ENCODE peak calls at places on chromosomes 4 and X, in nine cellular contexts. Y is ovary, R is astrocyte of the spinal cord, D is dorsolateral prefrontal cortex, J is fibroblast of mammary gland, G is choroid plexus epithelial cell, V is A549, A is stomach, N is fibroblast of villous mesenchyme. Q is an unnamed sample.

GRCh38 chr4:58192217-58192616 is 1082.0 kb upstream of the IGFBP7 start:
- DNase-seq in R (no peak), V (no peak), G (no peak), Y (no peak), J (no peak), N (no peak), D (no peak), A (no peak), Q (no peak)

GRCh38 chr4:39062094-39062493 is at the start of gene KLHL5:
- DNase-seq in G (peak; percentile 43), A (no peak), J (peak; percentile 21), D (no peak), N (peak; percentile 15), V (no peak), R (peak; percentile 41), Y (no peak), Q (no peak)

GRCh38 chr4:86685401-86685800 is 91.3 kb downstream of the PTPN13 start:
- DNase-seq in G (peak; percentile 79), N (peak; percentile 61), A (no peak), J (peak; percentile 45), V (no peak), D (no peak), R (no peak), Y (no peak), Q (peak; percentile 94)

GRCh38 chr4:85979276-85979675 is 380.6 kb downstream of the MAPK10 start:
- DNase-seq in R (no peak), J (no peak), Y (no peak), A (no peak), D (no peak), V (no peak), N (no peak), G (no peak), Q (no peak)

GRCh38 chr4:187602339-187603092 is 393.1 kb upstream of the ZFP42 start:
- DNase-seq in J (peak; percentile 54), Y (no peak), D (no peak), G (peak; percentile 27), R (peak; percentile 58), V (no peak), N (peak; percentile 15), A (no peak), Q (peak; percentile 60)

GRCh38 chr4:146436423-146437162 is 85.1 kb downstream of the SLC10A7 start:
- DNase-seq in N (peak; percentile 19), Y (no peak), D (no peak), A (no peak), G (peak; percentile 26), J (peak; percentile 55), V (no peak), R (peak; percentile 3), Q (no peak)

GRCh38 chr4:119124314-119124713 is 11.3 kb upstream of the MYOZ2 start:
- DNase-seq in Y (no peak), R (no peak), V (no peak), J (peak; percentile 48), A (peak; percentile 40), D (no peak), N (peak; percentile 87), G (peak; percentile 58), Q (peak; percentile 49)

GRCh38 chr4:160848901-160849735 is 1314.7 kb downstream of the FSTL5 start:
- DNase-seq in N (no peak), Y (no peak), J (no peak), V (no peak), R (peak; percentile 56), D (no peak), A (no peak), G (peak; percentile 38), Q (peak; percentile 1)

GRCh38 chr4:102169345-102169744 is 175.9 kb downstream of the SLC39A8 start:
- DNase-seq in Y (no peak), V (no peak), N (no peak), A (no peak), R (peak; percentile 25), D (peak; percentile 38), J (no peak), G (peak; percentile 26), Q (peak; percentile 33)

GRCh38 chr4:13546855-13547562 is 2.7 kb upstream of the NKX3-2 start:
- DNase-seq in G (no peak), A (no peak), V (no peak), R (no peak), J (no peak), D (no peak), Y (no peak), N (no peak), Q (no peak)

GRCh38 chrX:42149786-42150185 is 226.4 kb upstream of the CASK start:
- DNase-seq in N (peak; percentile 49), A (no peak), J (peak; percentile 3), D (no peak), R (no peak), G (peak; percentile 50), Y (no peak), V (no peak), Q (peak; percentile 49)

GRCh38 chr4:147299205-147299604 is 181.7 kb upstream of the EDNRA start:
- DNase-seq in J (no peak), G (peak; percentile 36), R (peak; percentile 25), N (no peak), V (no peak), A (no peak), Y (no peak), D (no peak), Q (no peak)

GRCh38 chr4:93710101-93710846 is 118.3 kb upstream of the ATOH1 start:
- DNase-seq in J (no peak), V (no peak), D (no peak), A (no peak), G (no peak), R (no peak), N (no peak), Y (no peak), Q (no peak)

GRCh38 chr4:73978886-73979285 is 2.9 kb downstream of the PF4 start:
- DNase-seq in G (peak; percentile 92), D (no peak), R (peak; percentile 93), Y (no peak), N (peak; percentile 91), J (peak; percentile 88), V (no peak), A (no peak), Q (peak; percentile 85)

GRCh38 chr4:145828802-145829485 is 109.7 kb downstream of the ZNF827 start:
- DNase-seq in D (no peak), N (no peak), J (no peak), R (no peak), Y (no peak), A (no peak), V (no peak), G (no peak), Q (no peak)

GRCh38 chrX:9315086-9315485 is 149.8 kb upstream of the TBL1X start:
- DNase-seq in J (no peak), V (no peak), N (peak; percentile 73), A (no peak), G (no peak), R (no peak), D (no peak), Y (no peak), Q (no peak)

GRCh38 chrX:154369453-154370299 is 4.8 kb downstream of the FLNA start:
- DNase-seq in V (peak; percentile 55), D (no peak), N (peak; percentile 97), A (no peak), R (peak; percentile 96), Y (peak; percentile 87), G (peak; percentile 97), J (peak; percentile 96), Q (peak; percentile 96)

GRCh38 chrX:154371771-154372300 is 2.6 kb downstream of the FLNA start:
- DNase-seq in G (no peak), N (no peak), Y (peak; percentile 54), V (peak; percentile 51), J (no peak), R (no peak), A (no peak), D (no peak), Q (no peak)

GRCh38 chrX:154370300-154370881 is 4.0 kb downstream of the FLNA start:
- DNase-seq in D (no peak), N (no peak), J (no peak), G (peak; percentile 31), A (no peak), R (no peak), V (no peak), Y (peak; percentile 55), Q (peak; percentile 35)

GRCh38 chrX:154372612-154373022 is 1.8 kb downstream of the FLNA start:
- DNase-seq in V (peak; percentile 27), A (no peak), Y (no peak), N (peak; percentile 47), R (peak; percentile 37), D (no peak), J (no peak), G (no peak), Q (no peak)

DNA sequence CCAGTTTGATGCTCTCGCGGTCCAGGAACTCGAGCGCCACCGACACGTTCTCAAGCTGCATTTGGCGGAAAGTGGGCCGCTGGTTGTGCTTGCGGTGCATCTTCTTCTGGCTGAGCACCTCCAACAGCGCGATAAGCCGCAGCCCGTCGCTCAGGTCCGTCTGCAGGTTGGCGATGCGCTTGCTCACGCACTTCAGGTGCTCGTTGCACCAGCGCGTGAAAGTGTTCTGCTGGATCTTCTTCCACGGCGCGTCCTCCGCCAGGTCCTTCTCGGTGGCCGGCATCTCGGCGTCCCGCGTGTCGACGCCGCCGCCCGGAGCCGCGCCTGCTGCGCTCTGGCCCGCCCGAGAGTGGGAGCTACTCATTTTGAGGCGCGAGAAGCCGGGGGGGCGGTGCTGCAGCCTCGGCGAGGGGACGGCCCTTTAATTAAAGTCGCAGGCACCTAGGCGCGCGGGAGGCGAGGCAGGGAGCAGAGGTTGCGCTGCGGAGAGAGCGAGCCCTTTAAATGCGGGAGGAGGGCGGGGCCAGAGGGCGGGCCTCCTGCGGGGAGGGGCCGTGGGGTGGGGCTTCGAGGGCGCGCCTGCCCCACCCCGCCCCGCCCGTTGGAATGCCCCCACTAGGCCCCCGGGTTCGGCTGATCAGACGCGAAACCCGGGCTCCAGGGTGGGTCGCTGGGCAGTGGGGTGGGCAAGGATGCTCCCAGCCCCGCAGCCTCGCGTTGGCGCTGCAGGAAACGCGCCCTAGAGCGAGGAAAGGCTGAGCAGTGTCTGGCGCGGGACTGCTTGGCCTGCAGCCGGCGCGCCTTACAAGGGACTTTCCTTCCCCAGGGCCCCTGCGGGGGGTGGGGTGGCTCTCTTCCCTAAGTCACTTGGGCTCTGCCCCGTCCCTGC is 3.3 kb downstream of the FLNA start:
- DNase-seq in J (peak; percentile 88), N (peak; percentile 96), A (peak; percentile 91), G (peak; percentile 94), R (peak; percentile 96), Y (peak; percentile 95), V (peak; percentile 70), D (peak; percentile 89), Q (peak; percentile 93)
- H3K4me3 ChIP-seq in J (peak overlapping the region; percentile 80), N (peak overlapping the region; percentile 75), A (peak overlapping the region; percentile 59), G (peak overlapping the region; percentile 87), R (peak overlapping the region; percentile 71), Y (peak overlapping the region; percentile 55), V (peak overlapping the region; percentile 98), D (peak overlapping the region; percentile 74), Q (peak overlapping the region; percentile 79)

GRCh38 chr4:167020410-167020809 is 213.9 kb downstream of the SPOCK3 start:
- DNase-seq in N (peak; percentile 2), V (no peak), G (peak; percentile 43), Y (no peak), D (no peak), A (no peak), J (no peak), R (no peak), Q (peak; percentile 23)
- TF ChIP-seq CTCF in N (peak; percentile 17), V (peak; percentile 12), G (peak; percentile 62), Y (no peak), D (no peak), A (no peak), J (peak; percentile 32), R (peak; percentile 44), Q (peak; percentile 41)

GRCh38 chr4:165873298-165874071 is 448 bp downstream of the TLL1 start:
- DNase-seq in Y (no peak), R (peak; percentile 14), D (peak; percentile 80), J (peak; percentile 16), A (peak; percentile 31), N (no peak), V (peak; percentile 17), G (no peak), Q (peak; percentile 41)
- H3K4me3 ChIP-seq in Y (peak overlapping the region; percentile 39), R (peak overlapping the region; percentile 51), D (peak overlapping the region; percentile 74), J (peak overlapping the region; percentile 48), A (peak overlapping the region; percentile 51), N (peak overlapping the region; percentile 44), V (peak overlapping the region; percentile 47), G (peak overlapping the region; percentile 49), Q (peak overlapping the region; percentile 66)

GRCh38 chr4:152348670-152349069 is 187.2 kb downstream of the FBXW7 start:
- DNase-seq in R (peak; percentile 16), N (peak; percentile 26), Y (no peak), J (peak; percentile 26), A (no peak), G (no peak), V (no peak), D (peak; percentile 23), Q (peak; percentile 7)
- TF ChIP-seq CTCF in R (peak; percentile 31), N (no peak), Y (no peak), J (peak; percentile 31), A (no peak), G (peak; percentile 46), V (no peak), D (no peak), Q (peak; percentile 30)